ENCODE peak calls at places on chromosomes 6 and 20, in eight cellular contexts. E is astrocyte; C is IMR-90; O is naive thymus-derived CD4-positive, alpha-beta T cell; V is iPS DF 6.9; A is pancreas; B is breast epithelium; X is aorta. F is an unnamed sample.

GRCh38 chr6:32192608-32193039 is at the start of gene GPSM3:
- DNase-seq in E (no peak), C (peak; percentile 36), X (no peak), V (no peak), O (peak; percentile 81), A (no peak), B (no peak), F (peak; percentile 74)

GRCh38 chr20:57097245-57097935 is 169.1 kb downstream of the BMP7 start:
- DNase-seq in V (no peak), X (peak; percentile 32), C (no peak), B (no peak), E (no peak), O (no peak), A (no peak), F (no peak)

GRCh38 chr6:76817429-76817828 is 645.9 kb downstream of the HTR1B start:
- DNase-seq in X (peak; percentile 65), O (no peak), B (no peak), A (no peak), E (no peak), C (no peak), V (no peak), F (no peak)

GRCh38 chr20:19026901-19027644 is 185.4 kb upstream of the SLC24A3 start:
- DNase-seq in B (no peak), O (no peak), V (no peak), E (no peak), X (no peak), A (no peak), C (no peak), F (peak; percentile 26)

GRCh38 chr6:93416575-93417420 is 2.6 kb downstream of the EPHA7 start:
- DNase-seq in C (no peak), B (no peak), E (peak; percentile 6), X (peak; percentile 72), V (no peak), O (no peak), A (peak; percentile 58), F (peak; percentile 75)

GRCh38 chr6:126307859-126308258 is 32.1 kb upstream of the CENPW start:
- DNase-seq in X (no peak), A (no peak), C (peak; percentile 71), V (no peak), O (no peak), E (peak; percentile 60), B (no peak), F (peak; percentile 30)

GRCh38 chr6:28867078-28867414 is 56.7 kb downstream of the TRIM27 start:
- DNase-seq in X (no peak), B (no peak), V (no peak), C (peak; percentile 3), O (no peak), A (no peak), E (peak; percentile 12), F (no peak)

GRCh38 chr6:160141001-160141726 is 19.5 kb downstream of the SLC22A1 start:
- DNase-seq in X (no peak), C (peak; percentile 84), A (no peak), V (no peak), O (no peak), B (no peak), E (peak; percentile 75), F (peak; percentile 91)

GRCh38 chr6:17656092-17656491 is 50.6 kb downstream of the NUP153 start:
- DNase-seq in C (no peak), V (no peak), X (no peak), B (no peak), A (no peak), E (no peak), O (no peak), F (no peak)

GRCh38 chr6:53023323-53023722 is 28.2 kb upstream of the GSTA4 start:
- DNase-seq in B (no peak), C (no peak), V (no peak), X (no peak), O (no peak), E (no peak), A (no peak), F (no peak)

GRCh38 chr20:58524814-58525213 is 9.6 kb upstream of the APCDD1L start:
- DNase-seq in E (peak; percentile 94), B (no peak), A (no peak), C (peak; percentile 85), X (no peak), V (no peak), O (no peak), F (peak; percentile 89)

GRCh38 chr6:69888842-69889590 is 22.7 kb downstream of the COL19A1 start:
- DNase-seq in A (no peak), E (no peak), O (no peak), B (no peak), X (no peak), C (no peak), V (no peak), F (no peak)

DNA sequence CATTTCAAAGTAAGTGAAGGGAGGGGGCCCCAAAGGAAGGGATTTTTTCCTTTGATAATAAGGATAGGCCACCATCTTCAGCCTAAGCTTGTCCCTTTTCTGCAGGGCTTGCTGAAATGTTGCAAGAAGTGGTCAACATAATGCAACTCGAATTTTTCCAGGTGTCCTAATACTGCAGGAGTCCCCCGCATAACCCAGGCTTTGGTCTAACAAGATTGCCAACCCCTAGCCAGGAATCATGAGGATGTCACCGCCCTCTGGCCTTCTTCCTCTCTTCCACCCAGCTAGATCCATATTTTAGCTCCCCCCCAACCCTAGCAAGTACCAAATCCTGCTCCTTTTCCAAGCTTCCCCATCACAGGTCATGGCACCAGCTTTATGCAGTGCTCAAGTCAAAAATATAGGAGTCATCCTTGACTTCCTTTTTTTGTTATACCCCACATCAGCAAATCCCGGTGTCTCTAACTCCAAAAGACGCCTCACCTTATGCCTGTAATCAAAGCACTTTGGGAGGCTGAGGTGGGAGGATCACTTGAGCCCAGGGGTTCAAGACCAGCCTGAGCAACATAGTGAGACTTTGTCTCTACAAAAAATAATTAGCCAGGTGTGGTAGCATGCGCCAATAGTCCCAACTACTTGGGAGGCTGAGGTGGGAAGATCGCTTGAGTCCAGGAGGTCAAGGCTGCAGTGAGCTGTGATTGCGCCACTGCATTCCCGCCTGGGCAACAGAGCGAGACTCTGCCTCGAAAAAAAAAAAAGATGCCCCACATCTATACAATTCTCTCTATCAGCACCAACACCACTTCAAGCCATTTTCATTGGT is 9.1 kb upstream of the PLTP start:
- DNase-seq in C (no peak), E (no peak), X (no peak), O (no peak), V (no peak), B (no peak), A (no peak), F (no peak)
- H3K27ac ChIP-seq in C (peak overlapping the region; percentile 85), E (no peak overlapping the region), X (no peak overlapping the region), O (no peak overlapping the region), V (no peak overlapping the region), B (peak overlapping the region; percentile 73), A (no peak overlapping the region), F (peak overlapping the region; percentile 3)

DNA sequence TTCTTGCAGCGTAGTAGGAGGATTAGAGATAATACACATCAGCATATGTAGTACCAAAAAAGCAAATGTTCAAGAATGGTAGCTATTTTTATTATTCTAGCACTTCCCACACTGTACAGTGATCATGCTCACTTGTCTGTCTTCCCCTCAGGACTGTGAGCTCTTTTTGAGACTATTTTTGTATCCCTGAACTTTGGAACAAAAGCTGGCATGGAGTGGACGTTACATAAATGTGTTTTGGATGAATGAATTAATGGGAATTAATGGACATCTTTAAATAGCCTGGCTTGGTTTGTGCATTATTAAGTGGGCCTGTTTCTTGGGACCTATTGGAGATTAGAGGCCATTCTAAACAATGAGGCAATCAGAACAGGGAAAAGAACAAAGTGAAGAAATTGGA is 243.7 kb downstream of the CD83 start:
- DNase-seq in E (no peak), B (no peak), O (no peak), A (no peak), C (no peak), V (no peak), X (no peak), F (no peak)
- H3K4me1 ChIP-seq in E (no peaks in the 10 kb centered on the region), B (no peaks in the 10 kb centered on the region), O (no peaks in the 10 kb centered on the region), A (no peaks in the 10 kb centered on the region), C (peaks cover 3% of the 10 kb centered on the region), V (no peaks in the 10 kb centered on the region), X (peaks cover 18% of the 10 kb centered on the region), F (peaks cover 4% of the 10 kb centered on the region)

GRCh38 chr6:41302638-41303037 is 16.2 kb upstream of the TREM1 start:
- DNase-seq in C (no peak), E (no peak), A (no peak), B (no peak), O (no peak), X (no peak), V (no peak), F (no peak)

GRCh38 chr6:41294463-41294862 is 8.0 kb upstream of the TREM1 start:
- DNase-seq in B (no peak), A (no peak), V (no peak), O (no peak), X (no peak), C (no peak), E (no peak), F (no peak)

DNA sequence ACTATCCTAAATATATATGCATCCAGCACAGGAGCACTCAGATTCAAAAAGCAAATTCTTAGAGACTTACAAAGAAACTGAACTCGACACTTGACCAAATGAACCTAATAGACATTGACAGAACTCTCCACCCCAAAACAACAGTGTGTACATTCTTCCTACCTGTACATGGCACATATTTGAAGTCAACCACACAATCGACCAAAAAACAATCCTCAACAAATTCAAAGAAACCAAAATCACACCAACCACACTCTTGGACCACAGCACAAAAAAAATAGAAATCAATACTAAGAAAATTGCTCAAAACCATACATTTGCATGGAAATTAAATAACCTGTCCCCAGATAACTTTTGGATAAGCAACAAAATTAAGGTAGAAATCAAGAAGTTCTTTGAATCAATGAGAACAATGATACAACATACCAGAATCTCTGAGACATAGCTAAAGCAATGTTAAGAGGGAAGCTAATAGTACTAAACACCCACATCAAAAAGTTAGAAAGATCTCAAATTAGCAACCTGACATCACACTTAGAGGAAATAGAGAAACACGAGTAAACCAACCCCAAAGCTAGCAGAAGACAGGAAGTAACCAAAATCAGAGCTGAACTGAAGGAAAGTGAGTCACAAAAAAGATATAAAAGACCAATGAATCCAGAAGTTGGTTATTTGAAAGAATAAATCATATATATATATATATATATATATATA is 12.5 kb upstream of the TREM1 start:
- DNase-seq in E (no peak), B (no peak), X (no peak), C (no peak), A (no peak), O (peak; percentile 82), V (no peak), F (no peak)
- H3K27ac ChIP-seq in E (no peak overlapping the region), B (no peak overlapping the region), X (no peak overlapping the region), C (no peak overlapping the region), A (no peak overlapping the region), O (peak overlapping the region; percentile 22), V (no peak overlapping the region), F (no peak overlapping the region)

GRCh38 chr6:158560787-158561246 is 926 bp downstream of the TMEM181 start:
- DNase-seq in A (peak; percentile 69), B (no peak), O (no peak), C (no peak), X (no peak), E (no peak), V (no peak), F (peak; percentile 84)

GRCh38 chr6:158559895-158560786 is at the start of gene TMEM181:
- DNase-seq in V (no peak), C (peak; percentile 80), O (peak; percentile 84), A (peak; percentile 94), E (peak; percentile 67), B (peak; percentile 69), X (peak; percentile 96), F (peak; percentile 98)

GRCh38 chr6:158561247-158561884 is 1.5 kb downstream of the TMEM181 start:
- DNase-seq in E (no peak), B (no peak), V (no peak), X (peak; percentile 48), C (no peak), A (no peak), O (no peak), F (peak; percentile 52)

GRCh38 chr6:158559338-158559894 is 475 bp upstream of the TMEM181 start:
- DNase-seq in A (no peak), B (no peak), C (no peak), E (no peak), V (no peak), X (no peak), O (no peak), F (peak; percentile 71)

GRCh38 chr6:158561938-158562337 is 2.0 kb downstream of the TMEM181 start:
- DNase-seq in E (no peak), X (no peak), B (no peak), C (no peak), A (no peak), V (no peak), O (no peak), F (peak; percentile 48)
- H3K4me1 ChIP-seq in E (peaks cover 22% of the 10 kb centered on the region), X (no peaks in the 10 kb centered on the region), B (no peaks in the 10 kb centered on the region), C (peaks cover 12% of the 10 kb centered on the region), A (peaks cover 4% of the 10 kb centered on the region), V (peaks cover 1% of the 10 kb centered on the region), O (peaks cover 30% of the 10 kb centered on the region), F (peaks cover 32% of the 10 kb centered on the region)